ENCODE peak calls at places on chromosomes 7 and 10, in seven cellular contexts. Z, L, W, O, V, E and M are unnamed samples.

GRCh38 chr7:42262907-42263466 is 26.0 kb upstream of the GLI3 start:
- DNase-seq in V (no peak), E (peak), O (no peak), L (no peak), W (no peak), Z (no peak), M (no peak)

GRCh38 chr7:118214051-118214832 is 10.3 kb upstream of the ANKRD7 start:
- DNase-seq in E (peak), W (peak), Z (peak), L (peak), V (peak), O (peak), M (peak)

GRCh38 chr7:105352922-105353668 is 35.6 kb downstream of the SRPK2 start:
- DNase-seq in L (no peak), V (no peak), O (no peak), E (no peak), Z (no peak), W (no peak), M (no peak)

GRCh38 chr7:4748267-4748666 is 27.2 kb upstream of the AP5Z1 start:
- DNase-seq in V (no peak), W (no peak), Z (no peak), O (no peak), E (no peak), L (no peak), M (no peak)

GRCh38 chr10:51960494-51960895 is 261.1 kb upstream of the CSTF2T start:
- DNase-seq in W (peak), Z (no peak), O (no peak), L (peak), E (no peak), V (peak), M (no peak)

GRCh38 chr10:16386855-16387254 is 50.0 kb upstream of the PTER start:
- DNase-seq in L (no peak), V (no peak), Z (no peak), W (no peak), O (no peak), E (no peak), M (no peak)

GRCh38 chr7:151782598-151783448 is 94.1 kb downstream of the PRKAG2 start:
- DNase-seq in E (peak), Z (peak), L (peak), W (peak), V (peak), O (peak), M (peak)

GRCh38 chr10:31554556-31554955 is 235.5 kb downstream of the ZEB1 start:
- DNase-seq in O (no peak), E (no peak), V (no peak), Z (no peak), W (no peak), L (no peak), M (no peak)

GRCh38 chr10:73926152-73926764 is 15.3 kb downstream of the PLAU start:
- DNase-seq in L (no peak), Z (no peak), V (no peak), E (no peak), W (no peak), O (no peak), M (peak)

GRCh38 chr7:84455788-84456187 is 261.2 kb upstream of the SEMA3A start:
- DNase-seq in L (no peak), O (no peak), Z (no peak), V (no peak), W (no peak), E (no peak), M (no peak)